ENCODE peak calls at places on chromosomes 13 and 19, in nine cellular contexts. G is activated CD8-positive, alpha-beta memory T cell treated with anti-CD3 and anti-CD28 coated beads for 1 hour; I is fibroblast of lung; Z is anterior cingulate cortex; B is Kasumi-1; A is NCI-H748 treated with DMSO at 0.1 percent for 48 hours; M is pons; R is germinal center; U is aorta. Q is an unnamed sample.

GRCh38 chr13:87810391-87810801 is 139.2 kb downstream of the SLITRK5 start:
- DNase-seq in A (no peak), R (no peak), I (no peak), Z (no peak), B (no peak), M (no peak), U (no peak), G (no peak), Q (no peak)

GRCh38 chr19:49411681-49412321 is 11.4 kb downstream of the PTH2 start:
- DNase-seq in I (no peak), U (no peak), M (no peak), R (no peak), Z (no peak), A (no peak), G (no peak), B (no peak), Q (no peak)

GRCh38 chr19:36775768-36776167 is 3.2 kb upstream of the ZNF850 start:
- DNase-seq in A (no peak), U (peak), G (no peak), M (no peak), Z (no peak), R (no peak), B (no peak), I (peak), Q (no peak)

GRCh38 chr19:38932425-38933179 is 1.9 kb downstream of the MRPS12 start:
- DNase-seq in R (peak), U (no peak), A (no peak), M (peak), Z (no peak), B (peak), G (no peak), I (peak), Q (no peak)

GRCh38 chr19:49710372-49710951 is 19.5 kb downstream of the CPT1C start:
- DNase-seq in U (no peak), M (no peak), I (peak), R (no peak), A (no peak), G (no peak), B (no peak), Z (no peak), Q (no peak)

GRCh38 chr13:25920277-25920676 is 131.5 kb downstream of the SHISA2 start:
- DNase-seq in R (no peak), G (no peak), U (no peak), M (no peak), I (no peak), B (no peak), A (no peak), Z (no peak), Q (no peak)

GRCh38 chr13:23805015-23805583 is 84.1 kb downstream of the MIPEP start:
- DNase-seq in A (no peak), G (no peak), Z (no peak), M (no peak), I (no peak), U (no peak), B (no peak), R (no peak), Q (no peak)

GRCh38 chr13:35720690-35721554 is 244.4 kb upstream of the MAB21L1 start:
- DNase-seq in Z (peak), I (peak), M (peak), B (peak), U (no peak), A (peak), R (peak), G (peak), Q (peak)

GRCh38 chr13:97583884-97584497 is 150.0 kb downstream of the RAP2A start:
- DNase-seq in G (no peak), Z (no peak), R (no peak), I (no peak), A (peak), B (no peak), U (no peak), M (no peak), Q (no peak)

GRCh38 chr19:2547721-2548120 is 71.8 kb downstream of the GADD45B start:
- DNase-seq in M (no peak), U (peak), A (no peak), Z (no peak), B (no peak), R (no peak), G (no peak), I (no peak), Q (no peak)

GRCh38 chr13:103218253-103218652 is 152.0 kb upstream of the SLC10A2 start:
- DNase-seq in R (no peak), Z (no peak), U (no peak), G (no peak), M (no peak), B (no peak), I (peak), A (no peak), Q (no peak)

GRCh38 chr19:42175952-42176648 is 41.4 kb downstream of the DEDD2 start:
- DNase-seq in U (no peak), M (no peak), B (no peak), Z (peak), G (no peak), R (peak), A (peak), I (peak), Q (no peak)

GRCh38 chr19:15894359-15894758 is 3.5 kb downstream of the CYP4F2 start:
- DNase-seq in R (no peak), A (no peak), B (no peak), U (no peak), I (no peak), Z (no peak), M (no peak), G (no peak), Q (no peak)

GRCh38 chr13:28792992-28793391 is 27.1 kb upstream of the MTUS2 start:
- DNase-seq in R (no peak), I (peak), U (no peak), B (no peak), Z (no peak), M (no peak), A (no peak), G (no peak), Q (no peak)

GRCh38 chr13:20989883-20990282 is 71.5 kb downstream of the LATS2 start:
- DNase-seq in R (no peak), I (no peak), G (no peak), U (no peak), M (no peak), Z (no peak), A (no peak), B (no peak), Q (no peak)

GRCh38 chr19:21483589-21484170 is 21.7 kb upstream of the ZNF429 start:
- DNase-seq in R (peak), I (no peak), B (no peak), A (no peak), U (no peak), M (no peak), Z (no peak), G (peak), Q (no peak)

GRCh38 chr19:22088541-22089144 is 36.4 kb downstream of the ZNF257 start:
- DNase-seq in I (no peak), R (no peak), U (no peak), Z (no peak), G (no peak), A (no peak), M (no peak), B (no peak), Q (no peak)

GRCh38 chr19:4687396-4687795 is 17.3 kb upstream of the MYDGF start:
- DNase-seq in M (no peak), I (no peak), U (no peak), G (no peak), R (no peak), B (no peak), Z (no peak), A (no peak), Q (no peak)

GRCh38 chr13:39037410-39037879 is 444 bp downstream of the PROSER1 start:
- DNase-seq in Z (no peak), R (no peak), G (no peak), I (no peak), M (no peak), U (no peak), B (no peak), A (peak), Q (no peak)

GRCh38 chr19:35715355-35715809 is 2.4 kb upstream of the KMT2B start:
- DNase-seq in I (no peak), R (no peak), G (no peak), U (no peak), A (no peak), B (no peak), M (no peak), Z (no peak), Q (no peak)

GRCh38 chr13:57073983-57074382 is 66.7 kb upstream of the PRR20A start:
- DNase-seq in R (no peak), M (no peak), I (no peak), B (no peak), G (no peak), Z (no peak), A (no peak), U (no peak), Q (no peak)

GRCh38 chr19:49699364-49699763 is 8.4 kb downstream of the CPT1C start:
- DNase-seq in G (no peak), A (no peak), B (no peak), U (no peak), I (no peak), M (no peak), Z (no peak), R (no peak), Q (no peak)

GRCh38 chr19:44305457-44305856 is 632 bp upstream of the ZNF235 start:
- DNase-seq in R (no peak), I (no peak), M (no peak), Z (no peak), B (no peak), G (no peak), U (no peak), A (no peak), Q (no peak)

GRCh38 chr13:32530841-32531253 is 7.7 kb downstream of the N4BP2L2 start:
- DNase-seq in R (no peak), B (no peak), G (no peak), U (no peak), Z (no peak), I (peak), A (no peak), M (peak), Q (no peak)

GRCh38 chr19:9323919-9324583 is at the start of gene ZNF559:
- DNase-seq in R (peak), B (peak), M (peak), Z (peak), A (peak), G (peak), I (peak), U (peak), Q (peak)

GRCh38 chr13:95296326-95296939 is 4.8 kb downstream of the ABCC4 start:
- DNase-seq in G (no peak), M (no peak), B (peak), R (no peak), U (no peak), A (no peak), I (no peak), Z (no peak), Q (no peak)

GRCh38 chr13:98220188-98220765 is 43.2 kb upstream of the RNF113B start:
- DNase-seq in B (no peak), A (no peak), Z (no peak), R (no peak), I (peak), G (no peak), U (no peak), M (no peak), Q (no peak)

GRCh38 chr19:44846455-44847143 is 502 bp downstream of the NECTIN2 start:
- DNase-seq in A (no peak), B (no peak), G (no peak), U (peak), I (peak), Z (no peak), R (no peak), M (no peak), Q (no peak)

GRCh38 chr19:54653181-54653809 is 9.5 kb upstream of the LILRB4 start:
- DNase-seq in U (no peak), B (peak), Z (no peak), M (peak), A (peak), G (no peak), R (peak), I (peak), Q (peak)

GRCh38 chr13:78121459-78122348 is 203.1 kb upstream of the EDNRB start:
- DNase-seq in M (peak), A (peak), G (no peak), I (peak), B (peak), R (peak), Z (no peak), U (no peak), Q (no peak)

Q was measured in Panc1.